ENCODE peak calls at places on chromosomes 2 and 18, in eight cellular contexts. One of them, this sample, is unnamed.

GRCh38 chr2:31390324-31390723 is 24.2 kb downstream of the XDH start:
- DNase-seq in NCI-H510A: no peak
- DNase-seq in germinal center: no peak
- DNase-seq in stimulated activated CD8-positive, alpha-beta memory T cell treated with anti-CD3 and anti-CD28 coated beads, Interleukin-7, amount 100 ng/mL, for 24 hours: no peak
- DNase-seq in C1 segment of cervical spinal cord: no peak
- DNase-seq in NCI-H774: no peak
- DNase-seq in HTR-8/SVneo: no peak
- DNase-seq in EL: no peak
- DNase-seq in this sample: no peak

GRCh38 chr2:186422226-186422625 is 63.8 kb upstream of the ZC3H15 start:
- DNase-seq in NCI-H510A: no peak
- DNase-seq in NCI-H774: no peak
- DNase-seq in C1 segment of cervical spinal cord: no peak
- DNase-seq in EL: peak
- DNase-seq in germinal center: no peak
- DNase-seq in HTR-8/SVneo: peak
- DNase-seq in stimulated activated CD8-positive, alpha-beta memory T cell treated with anti-CD3 and anti-CD28 coated beads, Interleukin-7, amount 100 ng/mL, for 24 hours: no peak
- DNase-seq in this sample: peak

GRCh38 chr2:148900350-148900749 is 25.3 kb downstream of the KIF5C start:
- DNase-seq in HTR-8/SVneo: no peak
- DNase-seq in NCI-H510A: no peak
- DNase-seq in NCI-H774: peak
- DNase-seq in C1 segment of cervical spinal cord: no peak
- DNase-seq in EL: no peak
- DNase-seq in germinal center: no peak
- DNase-seq in stimulated activated CD8-positive, alpha-beta memory T cell treated with anti-CD3 and anti-CD28 coated beads, Interleukin-7, amount 100 ng/mL, for 24 hours: no peak
- DNase-seq in this sample: no peak

GRCh38 chr18:57771183-57771582 is 31.9 kb downstream of the ATP8B1 start:
- DNase-seq in stimulated activated CD8-positive, alpha-beta memory T cell treated with anti-CD3 and anti-CD28 coated beads, Interleukin-7, amount 100 ng/mL, for 24 hours: no peak
- DNase-seq in NCI-H510A: peak
- DNase-seq in NCI-H774: no peak
- DNase-seq in HTR-8/SVneo: no peak
- DNase-seq in EL: no peak
- DNase-seq in C1 segment of cervical spinal cord: no peak
- DNase-seq in germinal center: no peak
- DNase-seq in this sample: no peak

GRCh38 chr18:40222736-40223135 is 1732.3 kb upstream of the PIK3C3 start:
- DNase-seq in C1 segment of cervical spinal cord: no peak
- DNase-seq in HTR-8/SVneo: no peak
- DNase-seq in EL: no peak
- DNase-seq in NCI-H510A: no peak
- DNase-seq in NCI-H774: no peak
- DNase-seq in germinal center: no peak
- DNase-seq in stimulated activated CD8-positive, alpha-beta memory T cell treated with anti-CD3 and anti-CD28 coated beads, Interleukin-7, amount 100 ng/mL, for 24 hours: no peak
- DNase-seq in this sample: no peak

GRCh38 chr18:25279961-25280360 is 72.0 kb downstream of the ZNF521 start:
- DNase-seq in NCI-H774: no peak
- DNase-seq in HTR-8/SVneo: no peak
- DNase-seq in C1 segment of cervical spinal cord: no peak
- DNase-seq in NCI-H510A: no peak
- DNase-seq in germinal center: no peak
- DNase-seq in stimulated activated CD8-positive, alpha-beta memory T cell treated with anti-CD3 and anti-CD28 coated beads, Interleukin-7, amount 100 ng/mL, for 24 hours: no peak
- DNase-seq in EL: no peak
- DNase-seq in this sample: peak

GRCh38 chr18:45664824-45665763 is 49.8 kb downstream of the SLC14A2 start:
- DNase-seq in EL: peak
- DNase-seq in NCI-H510A: no peak
- DNase-seq in stimulated activated CD8-positive, alpha-beta memory T cell treated with anti-CD3 and anti-CD28 coated beads, Interleukin-7, amount 100 ng/mL, for 24 hours: no peak
- DNase-seq in C1 segment of cervical spinal cord: no peak
- DNase-seq in germinal center: peak
- DNase-seq in HTR-8/SVneo: peak
- DNase-seq in NCI-H774: peak
- DNase-seq in this sample: peak

GRCh38 chr18:49745051-49746014 is 68.0 kb downstream of the ACAA2 start:
- DNase-seq in NCI-H774: no peak
- DNase-seq in HTR-8/SVneo: no peak
- DNase-seq in C1 segment of cervical spinal cord: no peak
- DNase-seq in stimulated activated CD8-positive, alpha-beta memory T cell treated with anti-CD3 and anti-CD28 coated beads, Interleukin-7, amount 100 ng/mL, for 24 hours: no peak
- DNase-seq in NCI-H510A: no peak
- DNase-seq in EL: no peak
- DNase-seq in germinal center: no peak
- DNase-seq in this sample: peak

GRCh38 chr18:75507636-75508035 is 80.1 kb upstream of the SMIM21 start:
- DNase-seq in HTR-8/SVneo: no peak
- DNase-seq in NCI-H510A: no peak
- DNase-seq in NCI-H774: no peak
- DNase-seq in stimulated activated CD8-positive, alpha-beta memory T cell treated with anti-CD3 and anti-CD28 coated beads, Interleukin-7, amount 100 ng/mL, for 24 hours: no peak
- DNase-seq in C1 segment of cervical spinal cord: no peak
- DNase-seq in EL: peak
- DNase-seq in germinal center: no peak
- DNase-seq in this sample: no peak

GRCh38 chr2:24313744-24314632 is 46.3 kb downstream of the ITSN2 start:
- DNase-seq in NCI-H510A: no peak
- DNase-seq in NCI-H774: no peak
- DNase-seq in stimulated activated CD8-positive, alpha-beta memory T cell treated with anti-CD3 and anti-CD28 coated beads, Interleukin-7, amount 100 ng/mL, for 24 hours: no peak
- DNase-seq in germinal center: no peak
- DNase-seq in EL: peak
- DNase-seq in C1 segment of cervical spinal cord: no peak
- DNase-seq in HTR-8/SVneo: no peak
- DNase-seq in this sample: no peak

GRCh38 chr2:216008387-216008786 is 5.0 kb downstream of the MREG start:
- DNase-seq in EL: no peak
- DNase-seq in HTR-8/SVneo: no peak
- DNase-seq in germinal center: no peak
- DNase-seq in NCI-H774: no peak
- DNase-seq in NCI-H510A: no peak
- DNase-seq in C1 segment of cervical spinal cord: no peak
- DNase-seq in stimulated activated CD8-positive, alpha-beta memory T cell treated with anti-CD3 and anti-CD28 coated beads, Interleukin-7, amount 100 ng/mL, for 24 hours: no peak
- DNase-seq in this sample: no peak

GRCh38 chr2:226187126-226187525 is 612.5 kb downstream of the IRS1 start:
- DNase-seq in EL: peak
- DNase-seq in HTR-8/SVneo: no peak
- DNase-seq in stimulated activated CD8-positive, alpha-beta memory T cell treated with anti-CD3 and anti-CD28 coated beads, Interleukin-7, amount 100 ng/mL, for 24 hours: no peak
- DNase-seq in C1 segment of cervical spinal cord: no peak
- DNase-seq in NCI-H774: no peak
- DNase-seq in NCI-H510A: no peak
- DNase-seq in germinal center: no peak
- DNase-seq in this sample: no peak

GRCh38 chr2:17813742-17814458 is 2.4 kb upstream of the MSGN1 start:
- DNase-seq in NCI-H774: no peak
- DNase-seq in EL: peak
- DNase-seq in germinal center: peak
- DNase-seq in NCI-H510A: no peak
- DNase-seq in stimulated activated CD8-positive, alpha-beta memory T cell treated with anti-CD3 and anti-CD28 coated beads, Interleukin-7, amount 100 ng/mL, for 24 hours: no peak
- DNase-seq in C1 segment of cervical spinal cord: no peak
- DNase-seq in HTR-8/SVneo: no peak
- DNase-seq in this sample: peak

GRCh38 chr2:17576802-17577201 is 36.3 kb downstream of the VSNL1 start:
- DNase-seq in NCI-H510A: peak
- DNase-seq in C1 segment of cervical spinal cord: no peak
- DNase-seq in NCI-H774: no peak
- DNase-seq in EL: no peak
- DNase-seq in stimulated activated CD8-positive, alpha-beta memory T cell treated with anti-CD3 and anti-CD28 coated beads, Interleukin-7, amount 100 ng/mL, for 24 hours: no peak
- DNase-seq in HTR-8/SVneo: no peak
- DNase-seq in germinal center: no peak
- DNase-seq in this sample: no peak

GRCh38 chr2:204265701-204266310 is 279.5 kb upstream of the PARD3B start:
- DNase-seq in C1 segment of cervical spinal cord: peak
- DNase-seq in stimulated activated CD8-positive, alpha-beta memory T cell treated with anti-CD3 and anti-CD28 coated beads, Interleukin-7, amount 100 ng/mL, for 24 hours: no peak
- DNase-seq in HTR-8/SVneo: no peak
- DNase-seq in EL: no peak
- DNase-seq in NCI-H510A: peak
- DNase-seq in germinal center: no peak
- DNase-seq in NCI-H774: peak
- DNase-seq in this sample: no peak

GRCh38 chr2:127420039-127420864 is 2.0 kb downstream of the PROC start:
- DNase-seq in HTR-8/SVneo: no peak
- DNase-seq in NCI-H510A: no peak
- DNase-seq in stimulated activated CD8-positive, alpha-beta memory T cell treated with anti-CD3 and anti-CD28 coated beads, Interleukin-7, amount 100 ng/mL, for 24 hours: no peak
- DNase-seq in EL: no peak
- DNase-seq in germinal center: no peak
- DNase-seq in NCI-H774: no peak
- DNase-seq in C1 segment of cervical spinal cord: no peak
- DNase-seq in this sample: no peak

GRCh38 chr2:14132386-14132785 is 500.1 kb upstream of the LRATD1 start:
- DNase-seq in C1 segment of cervical spinal cord: no peak
- DNase-seq in NCI-H510A: no peak
- DNase-seq in NCI-H774: no peak
- DNase-seq in germinal center: no peak
- DNase-seq in EL: no peak
- DNase-seq in HTR-8/SVneo: no peak
- DNase-seq in stimulated activated CD8-positive, alpha-beta memory T cell treated with anti-CD3 and anti-CD28 coated beads, Interleukin-7, amount 100 ng/mL, for 24 hours: no peak
- DNase-seq in this sample: no peak

GRCh38 chr18:75244336-75244735 is 33.7 kb downstream of the TSHZ1 start:
- DNase-seq in HTR-8/SVneo: no peak
- DNase-seq in NCI-H774: no peak
- DNase-seq in C1 segment of cervical spinal cord: no peak
- DNase-seq in EL: peak
- DNase-seq in NCI-H510A: no peak
- DNase-seq in germinal center: no peak
- DNase-seq in stimulated activated CD8-positive, alpha-beta memory T cell treated with anti-CD3 and anti-CD28 coated beads, Interleukin-7, amount 100 ng/mL, for 24 hours: no peak
- DNase-seq in this sample: no peak

GRCh38 chr2:120776649-120777048 is 41.0 kb downstream of the GLI2 start:
- DNase-seq in stimulated activated CD8-positive, alpha-beta memory T cell treated with anti-CD3 and anti-CD28 coated beads, Interleukin-7, amount 100 ng/mL, for 24 hours: no peak
- DNase-seq in C1 segment of cervical spinal cord: no peak
- DNase-seq in HTR-8/SVneo: no peak
- DNase-seq in EL: no peak
- DNase-seq in NCI-H510A: no peak
- DNase-seq in germinal center: no peak
- DNase-seq in NCI-H774: no peak
- DNase-seq in this sample: no peak

GRCh38 chr18:23822590-23823385 is 133.5 kb downstream of the LAMA3 start:
- DNase-seq in germinal center: no peak
- DNase-seq in C1 segment of cervical spinal cord: no peak
- DNase-seq in HTR-8/SVneo: no peak
- DNase-seq in EL: peak
- DNase-seq in NCI-H510A: no peak
- DNase-seq in stimulated activated CD8-positive, alpha-beta memory T cell treated with anti-CD3 and anti-CD28 coated beads, Interleukin-7, amount 100 ng/mL, for 24 hours: no peak
- DNase-seq in NCI-H774: no peak
- DNase-seq in this sample: no peak

GRCh38 chr2:173866858-173867620 is 98.1 kb downstream of the SP3 start:
- DNase-seq in HTR-8/SVneo: no peak
- DNase-seq in EL: peak
- DNase-seq in NCI-H510A: no peak
- DNase-seq in C1 segment of cervical spinal cord: no peak
- DNase-seq in stimulated activated CD8-positive, alpha-beta memory T cell treated with anti-CD3 and anti-CD28 coated beads, Interleukin-7, amount 100 ng/mL, for 24 hours: no peak
- DNase-seq in NCI-H774: no peak
- DNase-seq in germinal center: no peak
- DNase-seq in this sample: peak

GRCh38 chr2:130370490-130370889 is 14.6 kb downstream of the PTPN18 start:
- DNase-seq in EL: no peak
- DNase-seq in germinal center: no peak
- DNase-seq in C1 segment of cervical spinal cord: no peak
- DNase-seq in NCI-H510A: no peak
- DNase-seq in HTR-8/SVneo: no peak
- DNase-seq in NCI-H774: no peak
- DNase-seq in stimulated activated CD8-positive, alpha-beta memory T cell treated with anti-CD3 and anti-CD28 coated beads, Interleukin-7, amount 100 ng/mL, for 24 hours: no peak
- DNase-seq in this sample: no peak

GRCh38 chr2:88810017-88810416 is 118.5 kb downstream of the RPIA start:
- DNase-seq in germinal center: no peak
- DNase-seq in C1 segment of cervical spinal cord: no peak
- DNase-seq in stimulated activated CD8-positive, alpha-beta memory T cell treated with anti-CD3 and anti-CD28 coated beads, Interleukin-7, amount 100 ng/mL, for 24 hours: no peak
- DNase-seq in NCI-H774: peak
- DNase-seq in HTR-8/SVneo: no peak
- DNase-seq in EL: no peak
- DNase-seq in NCI-H510A: no peak
- DNase-seq in this sample: no peak

GRCh38 chr2:150126839-150127238 is 360.6 kb downstream of the RND3 start:
- DNase-seq in C1 segment of cervical spinal cord: no peak
- DNase-seq in stimulated activated CD8-positive, alpha-beta memory T cell treated with anti-CD3 and anti-CD28 coated beads, Interleukin-7, amount 100 ng/mL, for 24 hours: no peak
- DNase-seq in NCI-H510A: no peak
- DNase-seq in HTR-8/SVneo: no peak
- DNase-seq in EL: no peak
- DNase-seq in germinal center: no peak
- DNase-seq in NCI-H774: no peak
- DNase-seq in this sample: no peak

This sample was measured in DMS 273 treated with DMSO at 0.1 percent for 48 hours.